ENCODE peak calls at places on chromosomes 5 and 9, in six cellular contexts. H, C, G, T, F and B are unnamed samples.

GRCh38 chr5:119037496-119038215 is 33.2 kb upstream of the DMXL1 start:
- DNase-seq in F (peak), G (peak), T (peak), C (no peak), H (no peak), B (peak)

GRCh38 chr9:95491543-95492330 is 25.0 kb downstream of the PTCH1 start:
- DNase-seq in C (no peak), H (no peak), G (no peak), F (no peak), T (no peak), B (no peak)

GRCh38 chr5:115349001-115349817 is 52.8 kb upstream of the CCDC112 start:
- DNase-seq in C (peak), T (peak), H (no peak), G (peak), F (peak), B (peak)

GRCh38 chr5:93100976-93101375 is 480.0 kb downstream of the NR2F1-AS1 start:
- DNase-seq in F (peak), C (no peak), G (peak), T (no peak), H (no peak), B (peak)

GRCh38 chr5:165882099-165882498 is 2376.7 kb downstream of the MAT2B start:
- DNase-seq in C (no peak), G (no peak), T (no peak), H (no peak), F (no peak), B (no peak)

GRCh38 chr9:136527721-136528710 is 17.8 kb downstream of the NOTCH1 start:
- DNase-seq in C (no peak), H (no peak), T (peak), G (no peak), F (no peak), B (no peak)

GRCh38 chr9:120265791-120266190 is 314.2 kb downstream of the CDK5RAP2 start:
- DNase-seq in H (peak), F (peak), T (no peak), G (peak), C (no peak), B (no peak)

GRCh38 chr5:122611401-122611800 is 163.5 kb upstream of the SNX2 start:
- DNase-seq in T (no peak), C (no peak), G (no peak), F (no peak), H (no peak), B (no peak)

GRCh38 chr9:37650873-37651768 is at the start of gene FRMPD1:
- DNase-seq in G (peak), T (peak), F (peak), H (peak), C (no peak), B (peak)

GRCh38 chr5:150153957-150154617 is 1.6 kb downstream of the PDGFRB start:
- DNase-seq in H (no peak), C (peak), G (peak), F (peak), T (no peak), B (peak)

GRCh38 chr5:110288766-110289165 is 437.7 kb downstream of the TMEM232 start:
- DNase-seq in H (no peak), T (no peak), G (peak), F (peak), C (no peak), B (peak)

GRCh38 chr5:135718151-135718550 is 116.3 kb upstream of the SLC25A48 start:
- DNase-seq in F (no peak), H (no peak), C (no peak), T (no peak), G (no peak), B (peak)

GRCh38 chr5:151684690-151685361 is 1.9 kb downstream of the SPARC start:
- DNase-seq in C (peak), H (peak), F (peak), T (no peak), G (peak), B (peak)

GRCh38 chr9:127966416-127967150 is 14.2 kb downstream of the EEIG1 start:
- DNase-seq in T (peak), C (peak), H (no peak), F (no peak), G (no peak), B (no peak)

GRCh38 chr5:169168288-169168687 is 132.7 kb downstream of the SLIT3 start:
- DNase-seq in T (no peak), C (no peak), F (no peak), G (no peak), H (no peak), B (no peak)

GRCh38 chr9:129291041-129291501 is 113.0 kb upstream of the IER5L start:
- DNase-seq in F (no peak), C (no peak), G (no peak), H (no peak), T (no peak), B (no peak)

GRCh38 chr5:102295534-102296228 is 403 bp downstream of the SLCO4C1 start:
- DNase-seq in H (no peak), F (no peak), G (no peak), C (no peak), T (no peak), B (no peak)

GRCh38 chr5:30106596-30106995 is 1086.9 kb upstream of the CDH6 start:
- DNase-seq in C (no peak), F (no peak), H (no peak), G (no peak), T (no peak), B (no peak)
- TF ChIP-seq CTCF in C (no peak), F (no peak), H (no peak), G (no peak), T (no peak), B (no peak)

GRCh38 chr9:84928419-84928818 is 258.9 kb downstream of the NTRK2 start:
- DNase-seq in T (no peak), C (no peak), G (no peak), F (no peak), H (no peak), B (no peak)
- H3K4me3 ChIP-seq in T (no peak), C (no peak), G (no peak), F (no peak), H (no peak), B (no peak)

GRCh38 chr5:36073595-36074216 is 7.0 kb upstream of the UGT3A2 start:
- DNase-seq in T (no peak), F (peak), H (no peak), C (no peak), G (peak), B (no peak)
- TF ChIP-seq CTCF in T (no peak), F (peak), H (no peak), C (no peak), G (no peak), B (peak)

DNA sequence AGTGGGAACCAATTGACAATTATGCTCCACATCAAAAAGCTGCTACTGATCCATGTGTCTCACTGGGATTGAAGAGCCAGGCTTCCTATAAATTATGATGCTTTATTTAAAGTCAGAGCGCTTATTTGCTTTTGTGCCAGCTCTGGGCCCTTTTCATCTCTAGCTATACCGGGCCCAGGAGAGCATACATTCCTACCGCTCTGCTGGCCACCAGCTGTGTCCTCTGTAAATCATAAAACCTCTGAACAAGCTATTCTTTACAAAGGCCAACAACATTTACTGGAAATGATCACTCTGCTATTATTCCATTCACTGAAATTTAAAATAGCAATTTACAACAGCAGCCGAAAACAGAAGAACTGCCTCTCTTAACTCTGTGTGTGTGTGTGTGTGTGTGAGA is 86.6 kb downstream of the ZNF608 start:
- DNase-seq in C (no peak), H (no peak), F (no peak), T (no peak), G (no peak), B (no peak)
- H3K4me3 ChIP-seq in C (no peak), H (no peak), F (no peak), T (no peak), G (no peak), B (no peak)

GRCh38 chr5:71697967-71698366 is 21.1 kb upstream of the CARTPT start:
- DNase-seq in F (no peak), H (no peak), G (no peak), T (no peak), C (no peak), B (no peak)
- TF ChIP-seq CTCF in F (peak), H (peak), G (peak), T (no peak), C (no peak), B (peak)

GRCh38 chr9:18474778-18475177 is 825 bp downstream of the ADAMTSL1 start:
- DNase-seq in F (peak), C (no peak), T (no peak), H (no peak), G (peak), B (peak)

GRCh38 chr9:18472915-18473314 is 1.0 kb upstream of the ADAMTSL1 start:
- DNase-seq in C (no peak), G (peak), F (no peak), H (peak), T (no peak), B (peak)

GRCh38 chr9:18467696-18468095 is 6.3 kb upstream of the ADAMTSL1 start:
- DNase-seq in G (no peak), C (no peak), H (no peak), T (no peak), F (no peak), B (no peak)

GRCh38 chr9:18473551-18474279 is at the start of gene ADAMTSL1:
- DNase-seq in H (peak), F (peak), G (peak), T (peak), C (peak), B (peak)

GRCh38 chr9:18472435-18472834 is 1.5 kb upstream of the ADAMTSL1 start:
- DNase-seq in F (no peak), T (no peak), G (no peak), C (no peak), H (no peak), B (no peak)
- H3K4me3 ChIP-seq in F (no peak), T (no peak), G (peak), C (no peak), H (no peak), B (peak)